ENCODE peak calls at places on chromosomes 16 and 17, in six cellular contexts. B, V, O, C, P and R are unnamed samples.

GRCh38 chr16:71352466-71352865 is 6.1 kb upstream of the CALB2 start:
- DNase-seq in B (no peak), V (no peak), O (no peak), C (no peak), P (no peak), R (no peak)

GRCh38 chr16:83717814-83718213 is 90.0 kb upstream of the HSBP1 start:
- DNase-seq in B (no peak), V (peak; percentile 95), O (no peak), C (no peak), P (no peak), R (no peak)

GRCh38 chr16:66408181-66409048 is 18.7 kb upstream of the BEAN1 start:
- DNase-seq in B (peak; percentile 11), V (peak; percentile 60), O (no peak), C (peak; percentile 49), P (no peak), R (no peak)

GRCh38 chr17:80792373-80792781 is 199.3 kb upstream of the CHMP6 start:
- DNase-seq in B (no peak), V (no peak), O (no peak), C (no peak), P (no peak), R (no peak)

GRCh38 chr17:68456529-68457167 is 648 bp downstream of the WIPI1 start:
- DNase-seq in B (no peak), V (peak; percentile 95), O (peak; percentile 90), C (peak; percentile 63), P (no peak), R (peak; percentile 81)

GRCh38 chr16:2340564-2341455 is at the start of gene ABCA3:
- DNase-seq in B (peak; percentile 98), V (peak; percentile 90), O (peak; percentile 85), C (peak; percentile 100), P (peak; percentile 91), R (peak; percentile 100)

GRCh38 chr16:85151603-85152413 is 39.5 kb upstream of the CIBAR2 start:
- DNase-seq in B (no peak), V (peak; percentile 96), O (peak; percentile 84), C (no peak), P (no peak), R (no peak)

GRCh38 chr17:79132271-79133064 is 57.8 kb downstream of the ENGASE start:
- DNase-seq in B (no peak), V (no peak), O (no peak), C (no peak), P (no peak), R (no peak)

GRCh38 chr17:3683054-3683511 is 12.9 kb downstream of the P2RX5 start:
- DNase-seq in B (peak; percentile 59), V (peak; percentile 39), O (no peak), C (peak; percentile 52), P (peak; percentile 53), R (no peak)

GRCh38 chr16:19883296-19883951 is 1.2 kb downstream of the GPRC5B start:
- DNase-seq in B (no peak), V (no peak), O (no peak), C (peak; percentile 51), P (no peak), R (peak; percentile 78)

GRCh38 chr17:29247219-29247618 is 560 bp downstream of the CRYBA1 start:
- DNase-seq in B (no peak), V (no peak), O (no peak), C (no peak), P (no peak), R (no peak)

GRCh38 chr17:8963665-8964258 is 1.7 kb downstream of the PIK3R5 start:
- DNase-seq in B (no peak), V (no peak), O (no peak), C (no peak), P (no peak), R (no peak)

GRCh38 chr17:63622571-63623390 is 564 bp downstream of the MAP3K3 start:
- DNase-seq in B (peak; percentile 69), V (peak; percentile 68), O (peak; percentile 68), C (peak; percentile 79), P (peak; percentile 42), R (peak; percentile 95)

GRCh38 chr16:87930456-87930855 is 5.9 kb downstream of the CA5A start:
- DNase-seq in B (no peak), V (no peak), O (no peak), C (no peak), P (no peak), R (no peak)

GRCh38 chr16:56357765-56358322 is 67.5 kb downstream of the AMFR start:
- DNase-seq in B (no peak), V (no peak), O (peak; percentile 26), C (no peak), P (no peak), R (peak; percentile 19)

GRCh38 chr17:29243792-29244191 is 2.9 kb upstream of the CRYBA1 start:
- DNase-seq in B (no peak), V (peak; percentile 65), O (no peak), C (no peak), P (no peak), R (no peak)

GRCh38 chr17:50076591-50077235 is 18.4 kb upstream of the PDK2 start:
- DNase-seq in B (no peak), V (no peak), O (no peak), C (no peak), P (no peak), R (peak; percentile 81)

GRCh38 chr16:29028457-29029167 is 43.8 kb downstream of the LAT start:
- DNase-seq in B (no peak), V (no peak), O (no peak), C (no peak), P (no peak), R (no peak)

GRCh38 chr16:56195151-56195550 is 3.9 kb downstream of the GNAO1 start:
- DNase-seq in B (no peak), V (peak; percentile 79), O (no peak), C (no peak), P (no peak), R (no peak)

GRCh38 chr16:11781773-11782172 is 15.3 kb downstream of the ZC3H7A start:
- DNase-seq in B (no peak), V (peak; percentile 27), O (no peak), C (no peak), P (no peak), R (no peak)

GRCh38 chr17:9859781-9860180 is 34.1 kb downstream of the GLP2R start:
- DNase-seq in B (no peak), V (no peak), O (no peak), C (no peak), P (no peak), R (no peak)

GRCh38 chr16:15970202-15970601 is 20.8 kb downstream of the ABCC1 start:
- DNase-seq in B (no peak), V (peak; percentile 47), O (no peak), C (no peak), P (no peak), R (no peak)

GRCh38 chr16:75130150-75130771 is 13.7 kb upstream of the LDHD start:
- DNase-seq in B (no peak), V (peak; percentile 27), O (no peak), C (no peak), P (no peak), R (no peak)

GRCh38 chr16:22373662-22374310 is 633 bp downstream of the CDR2 start:
- DNase-seq in B (peak; percentile 51), V (peak; percentile 43), O (peak; percentile 33), C (peak; percentile 35), P (peak; percentile 29), R (peak; percentile 91)

GRCh38 chr17:75571197-75571884 is 16.3 kb upstream of the MYO15B start:
- DNase-seq in B (no peak), V (peak; percentile 50), O (peak; percentile 74), C (peak; percentile 28), P (no peak), R (peak; percentile 81)

GRCh38 chr16:68367034-68367433 is 56.2 kb downstream of the PRMT7 start:
- DNase-seq in B (peak; percentile 25), V (peak; percentile 46), O (no peak), C (peak; percentile 66), P (peak; percentile 44), R (no peak)

GRCh38 chr16:85149776-85150175 is 37.5 kb upstream of the CIBAR2 start:
- DNase-seq in B (no peak), V (no peak), O (peak; percentile 57), C (no peak), P (no peak), R (no peak)

GRCh38 chr16:83176802-83177201 is 550.0 kb downstream of the CDH13 start:
- DNase-seq in B (no peak), V (no peak), O (no peak), C (no peak), P (no peak), R (no peak)

GRCh38 chr17:6755731-6756184 is at the start of gene XAF1:
- DNase-seq in B (peak; percentile 62), V (peak; percentile 76), O (peak; percentile 56), C (no peak), P (peak; percentile 18), R (peak; percentile 46)

GRCh38 chr16:19522369-19523159 is 666 bp upstream of the GDE1 start:
- DNase-seq in B (no peak), V (no peak), O (no peak), C (no peak), P (no peak), R (no peak)

GRCh38 chr16:17572145-17572544 is 101.4 kb upstream of the XYLT1 start:
- DNase-seq in B (no peak), V (no peak), O (no peak), C (no peak), P (no peak), R (no peak)

GRCh38 chr16:79613009-79613408 is 12.5 kb upstream of the MAF start:
- DNase-seq in B (no peak), V (no peak), O (no peak), C (no peak), P (no peak), R (no peak)

GRCh38 chr17:32189343-32189742 is 47.0 kb downstream of the RHOT1 start:
- DNase-seq in B (no peak), V (no peak), O (no peak), C (no peak), P (no peak), R (no peak)

GRCh38 chr17:78822552-78822951 is 18.1 kb downstream of the USP36 start:
- DNase-seq in B (no peak), V (peak; percentile 99), O (no peak), C (no peak), P (no peak), R (no peak)

GRCh38 chr16:69017036-69017783 is 88.2 kb upstream of the HAS3 start:
- DNase-seq in B (no peak), V (peak; percentile 82), O (no peak), C (no peak), P (no peak), R (no peak)

GRCh38 chr17:82385559-82386255 is 14.1 kb downstream of the UTS2R start:
- DNase-seq in B (no peak), V (no peak), O (no peak), C (no peak), P (no peak), R (peak; percentile 79)

GRCh38 chr16:7294020-7294419 is 38.6 kb upstream of the RBFOX1 start:
- DNase-seq in B (no peak), V (no peak), O (no peak), C (no peak), P (no peak), R (no peak)

GRCh38 chr17:68570531-68570930 is 30.6 kb downstream of the FAM20A start:
- DNase-seq in B (no peak), V (no peak), O (no peak), C (no peak), P (no peak), R (no peak)